ENCODE peak calls at places on chromosome 17, in five cellular contexts. C is Peyer's patch, S is transverse colon, Y is body of pancreas, V is HCT116. A is an unnamed sample. For H3K9me3, the result is how much of the 10 kb centered on the place peaks cover.

GRCh38 chr17:9367186-9367585 is 208.4 kb downstream of the STX8 start:
- DNase-seq in V (no peak), S (no peak), Y (no peak), C (no peak), A (no peak)

GRCh38 chr17:57714660-57715059 is 30.4 kb downstream of the CCDC182 start:
- DNase-seq in Y (no peak), S (no peak), C (no peak), V (no peak), A (no peak)

GRCh38 chr17:79362086-79362995 is 248.5 kb downstream of the RBFOX3 start:
- DNase-seq in Y (no peak), S (no peak), C (no peak), V (no peak), A (no peak)

GRCh38 chr17:42775534-42776098 is 2.4 kb downstream of the VPS25 start:
- DNase-seq in V (no peak), Y (no peak), C (no peak), S (no peak), A (no peak)

GRCh38 chr17:46818319-46818928 is at the start of gene WNT3:
- DNase-seq in V (no peak), S (peak), C (peak), Y (no peak), A (no peak)

GRCh38 chr17:58227733-58228132 is 8.7 kb upstream of the MKS1 start:
- DNase-seq in Y (no peak), V (no peak), C (no peak), S (no peak), A (no peak)

GRCh38 chr17:20852541-20853370 is 190.1 kb downstream of the USP22 start:
- DNase-seq in S (peak), C (no peak), V (no peak), Y (no peak), A (no peak)

GRCh38 chr17:50501054-50501453 is 7.2 kb upstream of the MYCBPAP start:
- DNase-seq in V (peak), C (peak), S (peak), Y (peak), A (no peak)

GRCh38 chr17:73368085-73368631 is 56.4 kb upstream of the CDC42EP4 start:
- DNase-seq in V (no peak), S (no peak), C (no peak), Y (no peak), A (no peak)

GRCh38 chr17:61470530-61471136 is 18.4 kb downstream of the TBX4 start:
- DNase-seq in V (no peak), C (no peak), Y (no peak), S (no peak), A (peak)

GRCh38 chr17:65593870-65594584 is 32.6 kb upstream of the AXIN2 start:
- DNase-seq in S (no peak), V (no peak), Y (no peak), C (no peak), A (no peak)

GRCh38 chr17:17188586-17188985 is 17.5 kb downstream of the PLD6 start:
- DNase-seq in S (no peak), C (no peak), Y (no peak), V (no peak), A (no peak)
- H3K27ac ChIP-seq in S (no peak), C (no peak), Y (no peak), V (no peak), A (no peak)

DNA sequence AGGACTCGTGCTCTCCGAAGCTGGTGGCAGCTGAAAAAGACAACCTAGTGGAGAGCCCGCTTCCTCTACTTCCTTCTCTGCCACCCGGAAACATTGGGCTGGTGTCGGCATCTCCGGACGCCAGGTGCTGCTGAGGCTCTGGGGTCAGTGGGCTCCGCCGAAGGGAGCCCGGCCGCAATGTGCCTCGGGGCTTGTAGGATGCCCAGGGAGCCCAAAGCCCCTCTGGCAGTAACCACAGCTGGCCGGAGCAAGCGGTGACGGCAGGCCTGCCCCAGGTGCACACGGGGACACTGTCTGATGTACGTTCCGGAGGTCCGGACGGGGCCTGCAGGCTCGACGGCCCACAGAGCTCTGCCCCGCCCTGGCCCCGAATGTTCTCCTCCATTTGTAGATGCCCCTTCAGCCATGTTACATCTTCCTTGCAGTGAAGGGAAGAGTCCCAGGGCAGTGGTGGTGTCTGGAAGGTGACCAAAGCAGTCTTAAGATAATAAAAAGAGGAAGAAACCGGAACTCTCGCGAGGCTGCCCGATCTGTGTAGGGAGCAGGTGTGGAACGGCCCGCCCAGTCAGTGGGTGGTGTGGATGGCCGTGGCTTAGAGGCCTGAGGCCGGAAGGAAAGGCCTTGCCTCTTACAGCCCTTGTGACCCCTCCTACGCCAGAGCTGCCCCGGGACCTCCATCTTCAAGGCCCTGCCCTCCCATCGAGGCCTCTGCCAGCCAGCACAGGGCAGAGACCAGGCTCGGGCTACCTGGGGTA is 22.6 kb downstream of the NDUFAF8 start:
- DNase-seq in S (no peak), C (no peak), V (no peak), Y (no peak), A (no peak)
- H3K9me3 ChIP-seq in S (under half), C (under half), V (under half), Y (under half), A (under half)

GRCh38 chr17:17911003-17911613 is 61.1 kb downstream of the TOM1L2 start:
- DNase-seq in Y (no peak), C (no peak), V (no peak), S (no peak), A (peak)
- H3K27ac ChIP-seq in Y (no peak), C (no peak), V (no peak), S (no peak), A (no peak)

DNA sequence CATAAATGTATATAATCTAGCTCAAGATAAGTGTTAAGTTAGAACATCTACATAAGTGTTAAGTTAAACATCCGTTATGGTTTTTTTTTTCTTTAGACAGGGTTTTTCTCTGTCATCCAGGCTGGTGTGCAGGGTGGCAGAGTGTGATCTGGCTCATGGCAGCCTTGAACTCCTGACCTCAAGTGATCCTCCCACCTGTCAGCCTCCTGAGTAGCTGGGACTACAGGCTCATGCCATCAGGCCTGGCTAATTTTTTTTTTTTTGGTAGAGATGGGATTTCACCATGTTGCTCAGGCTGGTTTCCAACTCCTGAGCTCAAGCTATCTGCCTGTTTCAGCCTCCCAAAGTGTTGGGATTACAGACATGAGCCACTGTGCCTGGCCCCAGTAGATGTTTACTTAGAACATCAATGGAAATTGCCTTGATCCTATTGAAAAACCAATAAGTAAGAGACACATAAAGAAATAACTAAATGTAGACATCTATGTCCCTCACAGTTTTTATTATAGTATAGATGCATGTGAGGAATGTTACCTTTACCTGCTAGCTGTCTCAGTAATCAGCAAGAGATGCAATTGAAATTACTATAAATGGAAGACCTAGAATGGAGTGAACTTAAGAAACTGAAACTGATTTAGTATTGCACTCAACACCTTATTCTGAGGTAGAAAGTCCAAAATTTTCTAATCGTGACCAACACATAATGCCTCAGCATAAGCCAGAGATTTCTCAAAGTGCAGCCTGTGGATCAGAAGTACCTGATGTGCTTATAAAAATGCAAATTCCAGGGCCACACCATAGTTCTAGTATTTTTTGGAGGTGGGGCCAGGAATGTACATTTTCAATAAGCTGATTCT is 5.5 kb upstream of the FAM20A start:
- DNase-seq in V (no peak), C (no peak), S (no peak), Y (no peak), A (no peak)
- H3K9me3 ChIP-seq in V (under half), C (under half), S (under half), Y (under half), A (under half)

GRCh38 chr17:40914456-40914855 is 23.0 kb downstream of the KRT23 start:
- DNase-seq in V (no peak), Y (no peak), C (no peak), S (no peak), A (no peak)

GRCh38 chr17:40915721-40916256 is 21.7 kb downstream of the KRT23 start:
- DNase-seq in C (no peak), Y (no peak), V (no peak), S (no peak), A (no peak)

GRCh38 chr17:40912506-40913220 is 24.8 kb downstream of the KRT23 start:
- DNase-seq in C (no peak), V (no peak), Y (no peak), S (no peak), A (no peak)

GRCh38 chr17:40915199-40915661 is 22.2 kb downstream of the KRT23 start:
- DNase-seq in C (no peak), V (peak), Y (no peak), S (no peak), A (no peak)

GRCh38 chr17:40916366-40916765 is 21.1 kb downstream of the KRT23 start:
- DNase-seq in C (no peak), Y (no peak), S (no peak), V (no peak), A (no peak)
- H3K27ac ChIP-seq in C (no peak), Y (no peak), S (no peak), V (peak), A (no peak)